ENCODE peak calls at places on chromosome 1, in ten cellular contexts. One of them, this sample, is unnamed. For H3K36me3, the result is how much of the 10 kb centered on the place peaks cover.

GRCh38 chr1:238063454-238063853 is 172.7 kb upstream of the ZP4 start:
- DNase-seq in HepG2: no peak
- DNase-seq in effector memory CD4-positive, alpha-beta T cell: no peak
- DNase-seq in bronchial epithelial cell: peak
- DNase-seq in PC-9: no peak
- DNase-seq in testis: no peak
- DNase-seq in psoas muscle: no peak
- DNase-seq in naive thymus-derived CD4-positive, alpha-beta T cell: no peak
- DNase-seq in suprapubic skin: no peak
- DNase-seq in GM23248: no peak
- DNase-seq in this sample: no peak

GRCh38 chr1:233907139-233907538 is 2.7 kb downstream of the SLC35F3 start:
- DNase-seq in HepG2: no peak
- DNase-seq in effector memory CD4-positive, alpha-beta T cell: no peak
- DNase-seq in bronchial epithelial cell: no peak
- DNase-seq in PC-9: peak
- DNase-seq in testis: no peak
- DNase-seq in psoas muscle: no peak
- DNase-seq in naive thymus-derived CD4-positive, alpha-beta T cell: no peak
- DNase-seq in suprapubic skin: no peak
- DNase-seq in GM23248: no peak
- DNase-seq in this sample: no peak

GRCh38 chr1:201376107-201376463 is 1.4 kb downstream of the TNNT2 start:
- DNase-seq in HepG2: no peak
- DNase-seq in effector memory CD4-positive, alpha-beta T cell: no peak
- DNase-seq in bronchial epithelial cell: no peak
- DNase-seq in PC-9: no peak
- DNase-seq in testis: no peak
- DNase-seq in psoas muscle: no peak
- DNase-seq in naive thymus-derived CD4-positive, alpha-beta T cell: no peak
- DNase-seq in suprapubic skin: no peak
- DNase-seq in GM23248: no peak
- DNase-seq in this sample: no peak

GRCh38 chr1:43902058-43902831 is 31.4 kb upstream of the ARTN start:
- DNase-seq in HepG2: no peak
- DNase-seq in effector memory CD4-positive, alpha-beta T cell: no peak
- DNase-seq in bronchial epithelial cell: no peak
- DNase-seq in PC-9: no peak
- DNase-seq in testis: no peak
- DNase-seq in psoas muscle: no peak
- DNase-seq in naive thymus-derived CD4-positive, alpha-beta T cell: no peak
- DNase-seq in suprapubic skin: no peak
- DNase-seq in GM23248: no peak
- DNase-seq in this sample: no peak

GRCh38 chr1:226519741-226520598 is 28.6 kb upstream of the STUM start:
- DNase-seq in HepG2: no peak
- DNase-seq in effector memory CD4-positive, alpha-beta T cell: no peak
- DNase-seq in bronchial epithelial cell: no peak
- DNase-seq in PC-9: no peak
- DNase-seq in testis: no peak
- DNase-seq in psoas muscle: no peak
- DNase-seq in naive thymus-derived CD4-positive, alpha-beta T cell: no peak
- DNase-seq in suprapubic skin: no peak
- DNase-seq in GM23248: no peak
- DNase-seq in this sample: peak

GRCh38 chr1:227245613-227246320 is 72.5 kb downstream of the CDC42BPA start:
- DNase-seq in HepG2: no peak
- DNase-seq in effector memory CD4-positive, alpha-beta T cell: no peak
- DNase-seq in bronchial epithelial cell: no peak
- DNase-seq in PC-9: no peak
- DNase-seq in testis: no peak
- DNase-seq in psoas muscle: no peak
- DNase-seq in naive thymus-derived CD4-positive, alpha-beta T cell: no peak
- DNase-seq in suprapubic skin: no peak
- DNase-seq in GM23248: no peak
- DNase-seq in this sample: no peak

GRCh38 chr1:178220094-178220493 is 126.2 kb downstream of the RASAL2 start:
- DNase-seq in HepG2: no peak
- DNase-seq in effector memory CD4-positive, alpha-beta T cell: no peak
- DNase-seq in bronchial epithelial cell: peak
- DNase-seq in PC-9: no peak
- DNase-seq in testis: no peak
- DNase-seq in psoas muscle: no peak
- DNase-seq in naive thymus-derived CD4-positive, alpha-beta T cell: no peak
- DNase-seq in suprapubic skin: no peak
- DNase-seq in GM23248: peak
- DNase-seq in this sample: no peak

GRCh38 chr1:109399326-109399957 is 1.7 kb upstream of the SORT1 start:
- DNase-seq in HepG2: peak
- DNase-seq in effector memory CD4-positive, alpha-beta T cell: no peak
- DNase-seq in bronchial epithelial cell: peak
- DNase-seq in PC-9: peak
- DNase-seq in testis: peak
- DNase-seq in psoas muscle: no peak
- DNase-seq in naive thymus-derived CD4-positive, alpha-beta T cell: peak
- DNase-seq in suprapubic skin: no peak
- DNase-seq in GM23248: peak
- DNase-seq in this sample: peak

GRCh38 chr1:156347337-156347736 is 9.0 kb downstream of the TSACC start:
- DNase-seq in HepG2: no peak
- DNase-seq in effector memory CD4-positive, alpha-beta T cell: no peak
- DNase-seq in bronchial epithelial cell: no peak
- DNase-seq in PC-9: no peak
- DNase-seq in testis: no peak
- DNase-seq in psoas muscle: no peak
- DNase-seq in naive thymus-derived CD4-positive, alpha-beta T cell: no peak
- DNase-seq in suprapubic skin: no peak
- DNase-seq in GM23248: peak
- DNase-seq in this sample: no peak

GRCh38 chr1:101453844-101454243 is 217.0 kb downstream of the S1PR1 start:
- DNase-seq in HepG2: no peak
- DNase-seq in effector memory CD4-positive, alpha-beta T cell: no peak
- DNase-seq in bronchial epithelial cell: no peak
- DNase-seq in PC-9: no peak
- DNase-seq in testis: no peak
- DNase-seq in psoas muscle: no peak
- DNase-seq in naive thymus-derived CD4-positive, alpha-beta T cell: peak
- DNase-seq in suprapubic skin: no peak
- DNase-seq in GM23248: no peak
- DNase-seq in this sample: no peak

DNA sequence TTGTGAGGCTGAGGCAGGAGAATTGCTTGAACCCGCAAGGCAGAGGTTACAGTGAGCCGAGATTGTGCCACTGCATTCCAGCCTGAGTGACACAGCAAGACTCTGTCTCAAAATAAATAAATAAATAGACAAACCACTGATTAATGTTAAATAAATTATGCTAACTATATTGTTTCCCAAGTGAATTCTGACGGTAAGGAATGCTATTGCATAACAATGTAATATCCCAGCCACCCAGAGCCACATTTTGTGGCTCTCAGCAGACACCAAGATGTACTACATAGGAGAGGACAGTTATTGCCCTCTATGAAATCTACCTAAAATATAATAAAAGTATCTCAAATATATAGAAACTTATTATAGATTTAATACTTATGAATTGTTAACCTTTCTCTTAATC is 55.4 kb downstream of the LPGAT1 start:
- DNase-seq in HepG2: no peak
- DNase-seq in effector memory CD4-positive, alpha-beta T cell: no peak
- DNase-seq in bronchial epithelial cell: no peak
- DNase-seq in PC-9: no peak
- DNase-seq in testis: no peak
- DNase-seq in psoas muscle: no peak
- DNase-seq in naive thymus-derived CD4-positive, alpha-beta T cell: no peak
- DNase-seq in suprapubic skin: no peak
- DNase-seq in GM23248: no peak
- DNase-seq in this sample: no peak
- H3K36me3 ChIP-seq in HepG2: under half
- H3K36me3 ChIP-seq in effector memory CD4-positive, alpha-beta T cell: under half
- H3K36me3 ChIP-seq in bronchial epithelial cell: under half
- H3K36me3 ChIP-seq in PC-9: under half
- H3K36me3 ChIP-seq in testis: under half
- H3K36me3 ChIP-seq in psoas muscle: under half
- H3K36me3 ChIP-seq in naive thymus-derived CD4-positive, alpha-beta T cell: under half
- H3K36me3 ChIP-seq in suprapubic skin: under half
- H3K36me3 ChIP-seq in GM23248: under half
- H3K36me3 ChIP-seq in this sample: under half

DNA sequence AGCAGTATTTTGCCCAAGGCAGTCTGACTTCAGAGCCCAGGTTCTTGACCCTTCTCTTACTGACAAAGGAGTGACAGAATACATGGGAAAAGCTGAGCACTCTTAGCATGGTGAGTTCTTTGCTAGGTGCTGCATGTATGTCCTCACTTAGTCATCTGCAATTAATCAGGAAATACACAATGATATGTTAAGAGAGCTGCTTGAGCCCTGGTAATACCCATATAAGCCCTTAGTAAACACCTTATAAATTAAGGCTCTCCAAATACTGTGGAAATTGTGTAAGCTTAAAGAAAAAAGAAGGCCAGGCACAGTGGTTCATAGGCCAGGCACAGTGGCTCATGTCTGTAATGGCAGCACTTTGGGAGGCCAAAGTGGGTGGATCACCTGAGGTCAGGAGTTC is 14.0 kb upstream of the TMEM81 start:
- DNase-seq in HepG2: no peak
- DNase-seq in effector memory CD4-positive, alpha-beta T cell: no peak
- DNase-seq in bronchial epithelial cell: no peak
- DNase-seq in PC-9: no peak
- DNase-seq in testis: no peak
- DNase-seq in psoas muscle: no peak
- DNase-seq in naive thymus-derived CD4-positive, alpha-beta T cell: no peak
- DNase-seq in suprapubic skin: no peak
- DNase-seq in GM23248: no peak
- DNase-seq in this sample: no peak
- H3K36me3 ChIP-seq in HepG2: half or more
- H3K36me3 ChIP-seq in effector memory CD4-positive, alpha-beta T cell: half or more
- H3K36me3 ChIP-seq in bronchial epithelial cell: under half
- H3K36me3 ChIP-seq in PC-9: under half
- H3K36me3 ChIP-seq in testis: under half
- H3K36me3 ChIP-seq in psoas muscle: under half
- H3K36me3 ChIP-seq in naive thymus-derived CD4-positive, alpha-beta T cell: under half
- H3K36me3 ChIP-seq in suprapubic skin: half or more
- H3K36me3 ChIP-seq in GM23248: half or more
- H3K36me3 ChIP-seq in this sample: under half

DNA sequence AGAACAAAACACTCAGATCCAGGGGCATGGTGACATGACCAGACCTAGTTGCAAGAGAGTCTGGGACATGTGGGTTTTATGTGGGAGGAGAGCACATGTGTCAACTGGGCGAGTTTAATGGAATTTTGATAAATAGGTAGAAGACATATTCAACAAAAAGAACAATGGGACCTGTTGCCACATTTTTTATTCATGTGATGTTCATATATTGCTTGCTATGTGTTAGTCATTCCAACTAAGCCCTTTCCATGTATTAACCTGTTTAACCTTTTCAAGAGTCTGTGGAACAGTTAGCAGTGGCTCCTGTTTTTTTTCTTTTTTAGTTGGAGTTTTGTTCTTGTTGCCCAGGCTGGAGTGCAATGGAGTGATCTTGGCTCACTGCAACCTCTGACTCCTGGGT is 30.1 kb upstream of the CSF3R start:
- DNase-seq in HepG2: no peak
- DNase-seq in effector memory CD4-positive, alpha-beta T cell: no peak
- DNase-seq in bronchial epithelial cell: peak
- DNase-seq in PC-9: no peak
- DNase-seq in testis: no peak
- DNase-seq in psoas muscle: no peak
- DNase-seq in naive thymus-derived CD4-positive, alpha-beta T cell: no peak
- DNase-seq in suprapubic skin: no peak
- DNase-seq in GM23248: no peak
- DNase-seq in this sample: no peak
- H3K36me3 ChIP-seq in HepG2: under half
- H3K36me3 ChIP-seq in effector memory CD4-positive, alpha-beta T cell: under half
- H3K36me3 ChIP-seq in bronchial epithelial cell: under half
- H3K36me3 ChIP-seq in PC-9: under half
- H3K36me3 ChIP-seq in testis: under half
- H3K36me3 ChIP-seq in psoas muscle: under half
- H3K36me3 ChIP-seq in naive thymus-derived CD4-positive, alpha-beta T cell: under half
- H3K36me3 ChIP-seq in suprapubic skin: under half
- H3K36me3 ChIP-seq in GM23248: under half
- H3K36me3 ChIP-seq in this sample: under half

GRCh38 chr1:21881250-21881649 is 55.9 kb downstream of the HSPG2 start:
- DNase-seq in HepG2: no peak
- DNase-seq in effector memory CD4-positive, alpha-beta T cell: no peak
- DNase-seq in bronchial epithelial cell: no peak
- DNase-seq in PC-9: no peak
- DNase-seq in testis: no peak
- DNase-seq in psoas muscle: peak
- DNase-seq in naive thymus-derived CD4-positive, alpha-beta T cell: no peak
- DNase-seq in suprapubic skin: no peak
- DNase-seq in GM23248: no peak
- DNase-seq in this sample: no peak

GRCh38 chr1:21879928-21880618 is 57.0 kb downstream of the HSPG2 start:
- DNase-seq in HepG2: no peak
- DNase-seq in effector memory CD4-positive, alpha-beta T cell: no peak
- DNase-seq in bronchial epithelial cell: no peak
- DNase-seq in PC-9: no peak
- DNase-seq in testis: no peak
- DNase-seq in psoas muscle: peak
- DNase-seq in naive thymus-derived CD4-positive, alpha-beta T cell: no peak
- DNase-seq in suprapubic skin: no peak
- DNase-seq in GM23248: no peak
- DNase-seq in this sample: no peak

GRCh38 chr1:21880619-21880970 is 56.5 kb downstream of the HSPG2 start:
- DNase-seq in HepG2: no peak
- DNase-seq in effector memory CD4-positive, alpha-beta T cell: no peak
- DNase-seq in bronchial epithelial cell: no peak
- DNase-seq in PC-9: no peak
- DNase-seq in testis: no peak
- DNase-seq in psoas muscle: no peak
- DNase-seq in naive thymus-derived CD4-positive, alpha-beta T cell: no peak
- DNase-seq in suprapubic skin: no peak
- DNase-seq in GM23248: no peak
- DNase-seq in this sample: no peak

GRCh38 chr1:21878009-21878809 is 58.9 kb downstream of the HSPG2 start:
- DNase-seq in HepG2: no peak
- DNase-seq in effector memory CD4-positive, alpha-beta T cell: no peak
- DNase-seq in bronchial epithelial cell: no peak
- DNase-seq in PC-9: no peak
- DNase-seq in testis: no peak
- DNase-seq in psoas muscle: peak
- DNase-seq in naive thymus-derived CD4-positive, alpha-beta T cell: no peak
- DNase-seq in suprapubic skin: no peak
- DNase-seq in GM23248: no peak
- DNase-seq in this sample: no peak

DNA sequence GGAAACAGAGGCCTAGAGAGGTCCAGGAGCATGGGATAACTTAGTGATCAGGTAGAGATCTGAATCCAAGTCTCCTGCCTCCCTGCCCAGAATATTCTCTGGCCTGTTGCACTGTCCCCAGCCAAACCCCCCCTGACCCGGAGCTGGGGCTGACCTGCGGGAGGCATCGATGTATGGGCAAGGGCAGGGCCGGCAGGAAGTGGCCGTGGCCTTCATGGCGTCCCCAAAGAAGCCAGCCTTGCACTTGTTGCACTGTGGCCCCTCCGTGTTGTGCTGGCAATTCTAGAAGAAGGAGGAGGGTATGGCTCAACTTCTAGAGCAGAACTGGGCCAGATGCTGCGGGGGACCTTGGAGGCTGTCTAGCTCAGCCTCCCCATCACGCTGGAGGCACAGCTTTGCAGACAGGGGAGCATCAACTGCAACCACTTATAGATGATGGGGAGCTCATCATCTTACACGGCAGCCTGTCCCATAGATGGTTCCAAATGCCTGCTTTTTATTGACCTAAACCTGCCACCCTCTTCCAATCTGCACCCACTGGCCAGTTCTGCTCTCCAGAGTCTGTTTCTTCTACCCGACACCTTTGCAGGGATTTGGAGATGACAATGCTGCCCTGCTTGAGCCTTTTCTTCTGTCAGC is 58.2 kb downstream of the HSPG2 start:
- DNase-seq in HepG2: no peak
- DNase-seq in effector memory CD4-positive, alpha-beta T cell: no peak
- DNase-seq in bronchial epithelial cell: no peak
- DNase-seq in PC-9: no peak
- DNase-seq in testis: no peak
- DNase-seq in psoas muscle: peak
- DNase-seq in naive thymus-derived CD4-positive, alpha-beta T cell: no peak
- DNase-seq in suprapubic skin: no peak
- DNase-seq in GM23248: no peak
- DNase-seq in this sample: no peak
- H3K36me3 ChIP-seq in HepG2: under half
- H3K36me3 ChIP-seq in effector memory CD4-positive, alpha-beta T cell: under half
- H3K36me3 ChIP-seq in bronchial epithelial cell: half or more
- H3K36me3 ChIP-seq in PC-9: under half
- H3K36me3 ChIP-seq in testis: under half
- H3K36me3 ChIP-seq in psoas muscle: under half
- H3K36me3 ChIP-seq in naive thymus-derived CD4-positive, alpha-beta T cell: under half
- H3K36me3 ChIP-seq in suprapubic skin: half or more
- H3K36me3 ChIP-seq in GM23248: half or more
- H3K36me3 ChIP-seq in this sample: under half